ENCODE peak calls at places on chromosomes 12 and 14, in seven cellular contexts. W, O, S, F, J, Y and L are unnamed samples.

GRCh38 chr14:44963775-44964380 is 1.9 kb downstream of the TOGARAM1 start:
- ATAC-seq in W (no peak), S (peak), Y (no peak), O (peak), F (no peak), J (no peak), L (no peak)

GRCh38 chr12:69149262-69149661 is 90.1 kb upstream of the CPSF6 start:
- ATAC-seq in S (no peak), O (no peak), J (no peak), Y (no peak), W (no peak), F (no peak), L (no peak)

GRCh38 chr12:39958377-39958776 is 147.5 kb downstream of the SLC2A13 start:
- ATAC-seq in Y (peak), W (no peak), S (no peak), J (no peak), F (no peak), O (peak), L (no peak)

GRCh38 chr12:71152838-71153237 is 5.0 kb downstream of the TSPAN8 start:
- ATAC-seq in J (no peak), S (no peak), Y (no peak), F (no peak), O (peak), W (no peak), L (no peak)

GRCh38 chr12:106910202-106910601 is 45.5 kb upstream of the TMEM263 start:
- ATAC-seq in W (no peak), Y (no peak), O (no peak), J (no peak), S (no peak), F (no peak), L (no peak)

GRCh38 chr14:50937325-50937724 is 7.0 kb downstream of the PYGL start:
- ATAC-seq in J (no peak), O (peak), Y (no peak), S (no peak), W (peak), F (no peak), L (no peak)

GRCh38 chr12:94615284-94616216 is 34.8 kb downstream of the TMCC3 start:
- ATAC-seq in Y (peak), W (peak), J (no peak), O (peak), F (peak), S (peak), L (peak)

GRCh38 chr12:45050331-45050750 is 558 bp downstream of the DBX2 start:
- ATAC-seq in W (peak), S (no peak), Y (peak), O (no peak), J (no peak), F (no peak), L (no peak)

GRCh38 chr12:49094104-49094948 is at the start of gene DHH:
- ATAC-seq in O (peak), S (peak), J (no peak), Y (peak), W (peak), F (peak), L (peak)

GRCh38 chr14:73762375-73762822 is 48.2 kb upstream of the PNMA1 start:
- ATAC-seq in O (no peak), J (peak), Y (no peak), W (no peak), F (no peak), S (no peak), L (no peak)

GRCh38 chr12:12992418-12993175 is 7.5 kb downstream of the HEBP1 start:
- ATAC-seq in S (peak), W (peak), O (no peak), F (peak), Y (peak), J (no peak), L (peak)

GRCh38 chr14:50784683-50785505 is 46.1 kb downstream of the NIN start:
- ATAC-seq in O (no peak), S (peak), Y (no peak), W (peak), J (peak), F (peak), L (no peak)

GRCh38 chr12:51797301-51797700 is 51.2 kb downstream of the FIGNL2 start:
- ATAC-seq in W (no peak), J (no peak), O (no peak), Y (no peak), S (no peak), F (no peak), L (no peak)

GRCh38 chr14:100713720-100714119 is 13.0 kb upstream of the DLK1 start:
- ATAC-seq in S (no peak), O (no peak), J (no peak), Y (no peak), F (no peak), W (no peak), L (no peak)

GRCh38 chr14:32473476-32473875 is 144.4 kb downstream of the AKAP6 start:
- ATAC-seq in W (peak), Y (peak), F (peak), S (peak), O (peak), J (no peak), L (peak)

GRCh38 chr14:105582639-105583038 is 56.3 kb downstream of the TMEM121 start:
- ATAC-seq in W (peak), J (no peak), S (peak), Y (peak), F (peak), O (no peak), L (no peak)

GRCh38 chr14:67240168-67240932 is 885 bp upstream of the PALS1 start:
- ATAC-seq in Y (peak), W (peak), O (peak), J (peak), F (peak), S (peak), L (peak)

GRCh38 chr14:70398706-70399431 is 18.0 kb downstream of the SYNJ2BP start:
- ATAC-seq in S (no peak), J (no peak), W (no peak), O (no peak), F (no peak), Y (no peak), L (no peak)

GRCh38 chr12:42266579-42267230 is 28.7 kb upstream of the YAF2 start:
- ATAC-seq in Y (no peak), O (no peak), F (no peak), J (no peak), W (no peak), S (no peak), L (no peak)

GRCh38 chr12:16220120-16220519 is 57.4 kb downstream of the SLC15A5 start:
- ATAC-seq in O (no peak), F (no peak), S (no peak), Y (no peak), W (no peak), J (no peak), L (no peak)

GRCh38 chr14:56964885-56965284 is 154.6 kb upstream of the OTX2 start:
- ATAC-seq in S (no peak), Y (no peak), F (no peak), W (no peak), J (no peak), O (no peak), L (no peak)

GRCh38 chr12:91225316-91225715 is 42.7 kb upstream of the DCN start:
- ATAC-seq in F (peak), J (no peak), Y (no peak), S (peak), W (no peak), O (no peak), L (peak)

GRCh38 chr12:6183689-6184441 is 16.3 kb upstream of the CD9 start:
- ATAC-seq in S (peak), Y (no peak), J (no peak), O (no peak), F (peak), W (peak), L (peak)

GRCh38 chr12:65123435-65124063 is 2.4 kb upstream of the WIF1 start:
- ATAC-seq in W (no peak), Y (no peak), O (no peak), S (no peak), F (no peak), J (no peak), L (no peak)

GRCh38 chr14:90491868-90492560 is 95.2 kb downstream of the CALM1 start:
- ATAC-seq in W (peak), F (peak), Y (no peak), S (peak), O (no peak), J (no peak), L (peak)

GRCh38 chr14:30915596-30915995 is 41.2 kb downstream of the COCH start:
- ATAC-seq in S (no peak), Y (no peak), W (no peak), F (peak), J (no peak), O (no peak), L (no peak)

GRCh38 chr14:98138666-98139065 is 1133.3 kb downstream of the BCL11B start:
- ATAC-seq in W (no peak), F (peak), J (peak), Y (peak), S (no peak), O (no peak), L (no peak)

GRCh38 chr14:79342942-79343341 is 868.4 kb downstream of the DIO2 start:
- ATAC-seq in J (no peak), S (no peak), O (peak), Y (no peak), W (no peak), F (no peak), L (no peak)

GRCh38 chr12:67471810-67472209 is 176.7 kb upstream of the DYRK2 start:
- ATAC-seq in J (no peak), W (peak), Y (no peak), S (peak), O (no peak), F (no peak), L (no peak)

GRCh38 chr14:61836184-61836583 is 74.0 kb downstream of the SNAPC1 start:
- ATAC-seq in Y (no peak), O (no peak), F (no peak), J (no peak), W (no peak), S (no peak), L (no peak)

GRCh38 chr12:40834321-40834720 is 142.1 kb downstream of the CNTN1 start:
- ATAC-seq in S (no peak), W (no peak), F (no peak), J (no peak), O (no peak), Y (no peak), L (no peak)

GRCh38 chr12:19826988-19827550 is 387.8 kb downstream of the AEBP2 start:
- ATAC-seq in F (no peak), O (no peak), Y (no peak), S (no peak), W (no peak), J (no peak), L (no peak)

GRCh38 chr12:58412466-58412865 is 471.1 kb downstream of the ATP23 start:
- ATAC-seq in F (no peak), Y (no peak), O (no peak), J (no peak), W (no peak), S (peak), L (no peak)

GRCh38 chr12:108967869-108968540 is 52.9 kb downstream of the SVOP start:
- ATAC-seq in O (peak), W (no peak), S (peak), Y (peak), F (no peak), J (no peak), L (no peak)

GRCh38 chr12:123200414-123200813 is 32.5 kb downstream of the MPHOSPH9 start:
- ATAC-seq in Y (no peak), W (no peak), S (no peak), O (no peak), J (peak), F (no peak), L (no peak)